ENCODE peak calls at places on chromosome 14, in six cellular contexts. D, U, Y, E, G and A are unnamed samples.

GRCh38 chr14:64663174-64663573 is 41.0 kb upstream of the PLEKHG3 start:
- DNase-seq in Y (no peak), D (no peak), U (no peak), E (no peak), G (no peak), A (no peak)

GRCh38 chr14:73935666-73936065 is 14.2 kb downstream of the FAM161B start:
- DNase-seq in D (peak), U (no peak), Y (no peak), G (no peak), E (no peak), A (no peak)

GRCh38 chr14:22641851-22642250 is 2.3 kb downstream of the OR6J1 start:
- DNase-seq in Y (no peak), G (no peak), U (no peak), D (no peak), E (no peak), A (no peak)

GRCh38 chr14:61080591-61081010 is 99.6 kb downstream of the SLC38A6 start:
- DNase-seq in E (no peak), D (peak), Y (no peak), U (no peak), G (no peak), A (no peak)

GRCh38 chr14:54902143-54902520 is 494 bp downstream of the GCH1 start:
- DNase-seq in D (peak), Y (peak), U (peak), G (peak), E (no peak), A (peak)

GRCh38 chr14:29926701-29927595 is 699 bp downstream of the PRKD1 start:
- DNase-seq in U (no peak), G (no peak), D (no peak), E (peak), Y (no peak), A (no peak)

GRCh38 chr14:92135269-92135668 is 13.5 kb downstream of the CPSF2 start:
- DNase-seq in Y (no peak), E (no peak), D (peak), U (no peak), G (no peak), A (no peak)

GRCh38 chr14:100864206-100864605 is 38.3 kb downstream of the MEG3 start:
- DNase-seq in G (no peak), Y (no peak), D (no peak), E (no peak), U (no peak), A (no peak)

GRCh38 chr14:39033371-39033770 is 69.7 kb downstream of the SEC23A start:
- DNase-seq in Y (no peak), U (no peak), D (no peak), E (no peak), G (no peak), A (no peak)

GRCh38 chr14:81326451-81326850 is 73.7 kb downstream of the STON2 start:
- DNase-seq in G (no peak), U (no peak), Y (no peak), D (no peak), E (no peak), A (no peak)

GRCh38 chr14:104856869-104857860 is 7.9 kb upstream of the CEP170B start:
- DNase-seq in Y (no peak), D (no peak), U (no peak), E (no peak), G (no peak), A (no peak)

GRCh38 chr14:89933002-89933401 is 21.5 kb downstream of the EFCAB11 start:
- DNase-seq in Y (no peak), U (no peak), E (no peak), D (no peak), G (no peak), A (no peak)

GRCh38 chr14:76866469-76866868 is 40.3 kb downstream of the LRRC74A start:
- DNase-seq in Y (no peak), G (no peak), U (no peak), E (no peak), D (no peak), A (no peak)

GRCh38 chr14:78902010-78902623 is 731.9 kb downstream of the NRXN3 start:
- DNase-seq in G (no peak), U (no peak), E (no peak), Y (no peak), D (peak), A (no peak)

GRCh38 chr14:39247256-39247655 is 13.5 kb downstream of the MIA2 start:
- DNase-seq in D (no peak), E (no peak), G (no peak), Y (no peak), U (no peak), A (no peak)